ENCODE peak calls at places on chromosome 3, in seven cellular contexts. M is HCT116, Z is HepG2, Q is H1, T is K562, H is SK-N-SH, A is GM12878. I is an unnamed sample.
A peak's percentile ranks its signal among the peaks of the same experiment; 100 is the strongest.

GRCh38 chr3:196563721-196564225 is 4.6 kb downstream of the WDR53 start:
- DNase-seq in Q (no peak), H (no peak), Z (no peak), M (peak; percentile 47), A (no peak), T (peak; percentile 54), I (no peak)

GRCh38 chr3:49859576-49860305 is 3.4 kb upstream of the TRAIP start:
- DNase-seq in T (no peak), A (no peak), H (no peak), M (no peak), Q (no peak), Z (no peak), I (no peak)

GRCh38 chr3:118990818-118991560 is 43.7 kb downstream of the IGSF11 start:
- DNase-seq in T (no peak), M (no peak), Q (no peak), Z (no peak), A (no peak), H (no peak), I (no peak)

GRCh38 chr3:40877651-40878463 is 321.4 kb upstream of the CTNNB1 start:
- DNase-seq in Z (peak; percentile 12), H (no peak), A (no peak), T (no peak), Q (no peak), M (no peak), I (peak; percentile 62)

GRCh38 chr3:78707616-78708015 is 1060.2 kb downstream of the ROBO1 start:
- DNase-seq in H (no peak), Q (no peak), A (no peak), T (no peak), Z (no peak), M (no peak), I (no peak)

GRCh38 chr3:170356596-170357175 is 829 bp upstream of the SKIL start:
- DNase-seq in Q (peak; percentile 69), M (no peak), A (no peak), T (peak; percentile 90), Z (peak; percentile 83), H (no peak), I (peak; percentile 58)

GRCh38 chr3:127859706-127860105 is 37.4 kb upstream of the MGLL start:
- DNase-seq in M (no peak), H (no peak), Q (no peak), T (no peak), A (no peak), Z (no peak), I (no peak)

GRCh38 chr3:31409389-31409788 is 123.3 kb upstream of the STT3B start:
- DNase-seq in H (no peak), A (no peak), M (no peak), Z (no peak), Q (no peak), T (no peak), I (no peak)

GRCh38 chr3:121942116-121942786 is 48.0 kb downstream of the SLC15A2 start:
- DNase-seq in Q (no peak), H (no peak), M (no peak), T (no peak), Z (no peak), A (no peak), I (peak; percentile 14)

GRCh38 chr3:5010706-5011554 is 31.7 kb downstream of the BHLHE40 start:
- DNase-seq in M (no peak), T (no peak), A (no peak), Q (no peak), Z (no peak), H (no peak), I (no peak)

GRCh38 chr3:17742092-17742836 is at the start of gene TBC1D5:
- DNase-seq in Z (peak; percentile 94), A (peak; percentile 91), M (peak; percentile 96), Q (peak; percentile 90), H (peak; percentile 87), T (peak; percentile 84), I (peak; percentile 58)

GRCh38 chr3:172904817-172905479 is 154.4 kb downstream of the ECT2 start:
- DNase-seq in H (peak; percentile 19), Z (no peak), T (no peak), Q (no peak), A (no peak), M (no peak), I (no peak)

GRCh38 chr3:11803977-11804903 is 42.4 kb downstream of the TAMM41 start:
- DNase-seq in Q (no peak), A (no peak), M (peak; percentile 35), H (peak; percentile 57), T (peak; percentile 61), Z (peak; percentile 51), I (peak; percentile 82)

GRCh38 chr3:106635271-106635670 is 742.0 kb upstream of the CCDC54 start:
- DNase-seq in Q (no peak), M (no peak), Z (no peak), T (no peak), H (no peak), A (no peak), I (peak; percentile 7)

GRCh38 chr3:13722178-13722577 is 157.7 kb downstream of the WNT7A start:
- DNase-seq in Q (no peak), H (peak; percentile 2), T (no peak), A (no peak), Z (no peak), M (no peak), I (no peak)

GRCh38 chr3:71053495-71053894 is 530.0 kb downstream of the FOXP1 start:
- DNase-seq in Z (no peak), T (no peak), Q (no peak), A (no peak), M (no peak), H (no peak), I (no peak)

GRCh38 chr3:71050521-71051258 is 532.8 kb downstream of the FOXP1 start:
- DNase-seq in Z (peak; percentile 61), T (peak; percentile 34), M (no peak), H (no peak), Q (no peak), A (no peak), I (no peak)

GRCh38 chr3:71052725-71053124 is 530.8 kb downstream of the FOXP1 start:
- DNase-seq in Q (no peak), M (no peak), H (peak; percentile 38), Z (no peak), T (no peak), A (no peak), I (no peak)

GRCh38 chr3:71051259-71051595 is 532.3 kb downstream of the FOXP1 start:
- DNase-seq in H (no peak), Q (no peak), Z (no peak), T (no peak), A (no peak), M (no peak), I (no peak)

DNA sequence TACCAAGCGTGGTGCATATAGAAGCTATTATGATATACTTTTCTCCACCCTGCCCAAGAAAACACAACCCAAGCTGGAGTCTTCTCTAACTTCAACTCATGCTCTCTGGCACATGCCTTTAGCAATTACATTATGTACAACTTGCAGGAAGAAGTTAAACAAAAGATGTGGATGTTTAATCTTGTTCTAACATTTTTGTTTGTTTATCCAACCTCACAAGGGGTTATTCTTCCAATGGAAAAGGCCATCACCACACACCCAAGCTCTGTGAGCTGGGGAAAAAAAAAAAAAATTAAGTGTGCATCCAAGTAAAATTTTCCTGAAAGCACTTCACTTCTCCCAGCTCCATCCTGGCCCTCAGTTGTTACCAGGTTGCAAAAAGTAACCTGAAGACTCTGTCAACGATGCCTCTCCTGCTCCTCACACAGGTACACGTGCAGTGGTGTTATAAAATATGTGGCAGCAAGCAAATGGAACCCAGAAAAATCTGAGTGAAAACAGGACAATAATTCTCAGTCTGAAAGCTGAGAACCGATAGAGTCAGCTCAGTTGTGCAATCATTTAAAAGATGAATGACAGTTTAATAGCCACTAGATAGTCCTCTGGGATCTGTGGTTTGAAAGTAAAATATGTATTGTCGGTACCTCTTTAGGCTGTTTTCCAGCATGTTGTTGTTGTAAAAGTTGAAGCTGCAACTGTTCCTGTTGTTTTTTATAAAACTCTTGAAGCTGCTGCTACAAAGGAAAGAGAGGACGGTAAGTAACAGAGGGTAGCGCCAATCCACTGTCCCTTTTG is 531.4 kb downstream of the FOXP1 start:
- DNase-seq in A (no peak), Q (no peak), T (no peak), M (no peak), H (no peak), Z (no peak), I (no peak)
- TF ChIP-seq JUND in A (no peak), Q (no peak), T (no peak), M (no peak), H (no peak), Z (no peak), I (no peak)

DNA sequence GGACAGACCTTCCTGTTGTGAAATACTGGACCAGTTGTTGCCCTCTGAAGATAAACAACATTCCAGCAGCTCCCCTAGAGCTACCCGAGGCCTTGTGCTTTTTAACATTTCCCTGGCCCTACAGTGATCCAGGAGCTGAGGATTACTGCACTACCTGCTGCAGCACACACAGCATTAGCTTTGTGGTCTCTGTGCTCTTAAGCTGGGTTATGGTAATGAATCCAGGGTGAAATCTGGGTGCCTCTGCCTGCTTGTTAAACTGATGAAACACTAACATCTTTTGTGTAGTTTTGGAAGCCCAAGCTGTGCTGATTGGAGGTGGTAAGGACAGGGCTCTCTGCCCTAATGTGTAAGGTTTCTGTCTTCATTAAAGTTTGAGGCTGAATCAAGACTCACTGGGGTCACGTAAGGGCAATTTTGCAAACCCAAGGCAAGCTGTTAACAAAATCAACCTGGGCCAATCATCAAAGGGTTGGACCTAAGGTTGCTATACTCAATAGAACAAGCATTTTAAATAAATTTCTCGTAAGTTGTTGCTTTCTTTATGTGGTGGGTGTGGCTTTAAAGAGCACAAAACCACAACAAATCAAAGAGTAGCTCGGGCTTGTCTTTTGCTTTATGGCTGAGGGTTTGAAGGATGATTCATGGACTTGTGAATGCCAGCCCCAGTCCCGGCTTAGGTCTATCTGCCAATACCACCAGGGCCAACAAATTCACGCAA is 183.9 kb downstream of the TPRG1 start:
- DNase-seq in M (peak; percentile 67), T (no peak), Q (no peak), A (no peak), Z (peak; percentile 52), H (no peak), I (peak; percentile 57)
- TF ChIP-seq JUND in M (peak; percentile 64), T (no peak), Q (no peak), A (no peak), Z (no peak), H (no peak), I (no peak)

GRCh38 chr3:48514431-48515227 is 10.7 kb upstream of the SHISA5 start:
- DNase-seq in H (no peak), Z (no peak), Q (no peak), M (no peak), T (no peak), A (no peak), I (peak; percentile 6)
- TF ChIP-seq JUND in H (no peak), Z (no peak), Q (no peak), M (no peak), T (no peak), A (no peak), I (no peak)

DNA sequence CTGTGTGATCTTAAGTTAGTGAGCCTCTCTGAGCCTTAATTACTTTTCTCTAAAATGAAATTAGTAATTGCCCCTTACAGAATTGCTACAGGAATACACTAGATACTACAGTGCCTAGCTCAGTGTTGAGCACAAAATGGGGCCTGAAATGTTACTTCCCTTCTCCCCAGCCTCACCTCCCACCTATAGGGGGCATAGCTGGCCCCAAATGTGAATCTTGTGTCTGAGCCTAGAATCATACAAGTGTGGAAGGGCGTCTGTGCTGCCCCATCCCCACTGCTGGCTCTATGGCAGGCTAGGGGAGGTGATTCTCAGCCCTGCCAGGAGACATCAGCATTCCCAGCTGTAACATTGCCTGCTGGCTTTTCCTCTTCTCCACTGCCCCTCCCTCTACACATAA is 42.7 kb downstream of the IFT122 start:
- DNase-seq in H (no peak), A (no peak), Q (no peak), T (peak; percentile 26), Z (no peak), M (no peak), I (no peak)
- TF ChIP-seq JUND in H (no peak), A (no peak), Q (no peak), T (no peak), Z (no peak), M (no peak), I (no peak)

I was measured in T47D.